ENCODE peak calls at places on chromosome 10, in five cellular contexts. C, A, J, F and Y are unnamed samples.

GRCh38 chr10:42477170-42477569 is 161.2 kb downstream of the ZNF33B start:
- DNase-seq in A (no peak), F (no peak), J (no peak), C (no peak), Y (no peak)

GRCh38 chr10:17563452-17563851 is 53.7 kb downstream of the HACD1 start:
- DNase-seq in C (no peak), J (no peak), F (no peak), A (no peak), Y (no peak)

GRCh38 chr10:114879541-114880158 is 58.1 kb downstream of the FHIP2A start:
- DNase-seq in F (peak), A (no peak), C (peak), J (no peak), Y (no peak)

GRCh38 chr10:82883588-82883987 is 1008.6 kb downstream of the NRG3 start:
- DNase-seq in C (no peak), F (no peak), J (peak), A (no peak), Y (no peak)

GRCh38 chr10:104824378-104825006 is 183.4 kb downstream of the SORCS3 start:
- DNase-seq in F (peak), A (peak), C (peak), J (peak), Y (no peak)

GRCh38 chr10:43093423-43094090 is 16.7 kb downstream of the RET start:
- DNase-seq in J (no peak), A (no peak), F (peak), C (peak), Y (no peak)

GRCh38 chr10:103657061-103657591 is 163.6 kb downstream of the NEURL1 start:
- DNase-seq in A (no peak), F (no peak), J (no peak), C (no peak), Y (no peak)

GRCh38 chr10:97961979-97962378 is 68.4 kb downstream of the CRTAC1 start:
- DNase-seq in F (no peak), A (no peak), C (no peak), J (no peak), Y (no peak)

GRCh38 chr10:112131996-112132395 is 51.6 kb downstream of the GPAM start:
- DNase-seq in A (no peak), J (no peak), F (no peak), C (no peak), Y (no peak)

GRCh38 chr10:112763916-112764520 is 186.0 kb upstream of the TCF7L2 start:
- DNase-seq in F (no peak), A (no peak), J (peak), C (no peak), Y (no peak)

GRCh38 chr10:114304017-114304565 is 65.0 kb downstream of the VWA2 start:
- DNase-seq in J (peak), C (peak), A (peak), F (peak), Y (peak)

GRCh38 chr10:53209941-53210611 is 437.5 kb upstream of the MBL2 start:
- DNase-seq in A (no peak), F (peak), J (peak), C (peak), Y (no peak)

GRCh38 chr10:79385804-79386531 is 38.7 kb downstream of the PPIF start:
- DNase-seq in F (no peak), A (no peak), J (no peak), C (no peak), Y (peak)

GRCh38 chr10:91247360-91248111 is 27.1 kb downstream of the PCGF5 start:
- DNase-seq in F (peak), C (no peak), J (peak), A (no peak), Y (no peak)

GRCh38 chr10:52658112-52658511 is 114.5 kb downstream of the MBL2 start:
- DNase-seq in C (no peak), F (no peak), J (no peak), A (no peak), Y (no peak)

GRCh38 chr10:72736176-72736795 is 44.3 kb downstream of the MCU start:
- DNase-seq in F (peak), C (no peak), J (peak), A (no peak), Y (no peak)

GRCh38 chr10:48794074-48794473 is 109.4 kb downstream of the WDFY4 start:
- DNase-seq in F (no peak), A (no peak), C (no peak), J (no peak), Y (no peak)

GRCh38 chr10:34710391-34710751 is 104.7 kb downstream of the PARD3 start:
- DNase-seq in F (no peak), C (no peak), A (no peak), J (peak), Y (no peak)

GRCh38 chr10:33193867-33194521 is 140.5 kb downstream of the NRP1 start:
- DNase-seq in J (peak), F (peak), C (no peak), A (no peak), Y (peak)

GRCh38 chr10:30589441-30589840 is 40.1 kb downstream of the LYZL2 start:
- DNase-seq in C (no peak), J (no peak), F (no peak), A (no peak), Y (no peak)

GRCh38 chr10:99292159-99292558 is 37.0 kb upstream of the CNNM1 start:
- DNase-seq in J (peak), A (no peak), F (peak), C (no peak), Y (no peak)

GRCh38 chr10:78752251-78752650 is 316.5 kb upstream of the ZMIZ1 start:
- DNase-seq in J (no peak), A (no peak), C (no peak), F (no peak), Y (no peak)

GRCh38 chr10:51911721-51912120 is 212.3 kb upstream of the CSTF2T start:
- DNase-seq in J (no peak), A (no peak), F (no peak), C (no peak), Y (no peak)

GRCh38 chr10:125009580-125010235 is 67.8 kb downstream of the ZRANB1 start:
- DNase-seq in C (no peak), A (no peak), J (no peak), F (no peak), Y (no peak)

GRCh38 chr10:72740526-72740925 is 48.6 kb downstream of the MCU start:
- DNase-seq in A (no peak), C (peak), J (peak), F (peak), Y (peak)

GRCh38 chr10:118754556-118755423 is at the start of gene CACUL1:
- DNase-seq in F (peak), J (peak), A (peak), C (peak), Y (peak)

GRCh38 chr10:48442090-48442808 is 135.8 kb downstream of the MAPK8 start:
- DNase-seq in A (no peak), F (no peak), J (no peak), C (no peak), Y (peak)

GRCh38 chr10:100518761-100519241 is 860 bp downstream of the SEC31B start:
- DNase-seq in F (peak), J (peak), C (peak), A (no peak), Y (peak)
- H3K4me3 ChIP-seq in F (peak), J (peak), C (peak), A (no peak), Y (peak)

DNA sequence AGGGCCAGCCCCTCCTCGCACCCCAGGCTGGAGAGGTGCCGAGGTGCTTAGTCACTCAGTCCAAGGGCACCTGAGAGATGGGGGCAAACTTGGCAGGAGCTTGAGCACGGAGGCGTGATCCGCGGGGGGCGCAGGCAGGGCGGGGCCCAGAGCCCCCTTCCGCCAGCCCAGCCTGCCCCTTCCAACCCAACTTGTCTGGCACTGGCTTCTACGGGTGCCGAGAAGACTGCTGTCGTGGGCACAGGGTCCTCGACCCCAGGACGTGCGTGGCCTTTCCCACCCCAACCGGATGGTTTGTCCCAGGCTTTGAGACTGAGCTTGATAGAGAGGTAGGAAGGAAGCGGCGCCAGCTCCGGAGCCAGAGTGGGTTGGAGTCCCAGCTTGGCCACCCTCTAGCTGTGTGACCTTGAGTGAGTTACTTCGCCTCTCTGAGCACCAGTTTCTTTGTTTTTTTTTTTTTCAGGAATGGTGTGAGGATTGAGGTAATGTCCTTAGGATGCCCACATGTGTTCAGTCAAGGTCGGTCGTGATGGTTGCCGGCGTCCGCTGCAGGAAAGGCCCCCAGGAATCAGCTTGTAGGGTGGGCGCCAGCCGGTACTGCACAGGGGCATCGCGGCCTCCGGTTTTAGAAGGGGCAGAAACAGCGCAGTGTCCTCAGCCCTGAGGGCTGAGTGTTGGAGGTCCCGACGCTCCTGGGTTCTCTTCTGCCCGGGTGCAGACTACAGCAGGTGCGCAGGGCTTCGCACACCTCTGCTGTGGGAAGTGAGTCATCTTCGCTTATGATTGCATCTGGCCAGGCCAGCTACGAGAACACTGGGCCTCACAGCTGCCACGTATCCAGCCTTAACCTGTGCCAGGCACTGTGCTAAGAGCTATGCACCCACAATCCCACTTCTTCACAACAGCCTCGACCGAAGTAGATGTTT is 28.6 kb upstream of the VAX1 start:
- DNase-seq in A (no peak), C (no peak), F (peak), J (no peak), Y (no peak)
- H3K4me3 ChIP-seq in A (no peak), C (no peak), F (no peak), J (no peak), Y (no peak)

GRCh38 chr10:60138026-60138425 is 231.7 kb upstream of the CCDC6 start:
- DNase-seq in A (no peak), C (no peak), F (no peak), J (no peak), Y (no peak)

GRCh38 chr10:60139290-60139689 is 232.9 kb upstream of the CCDC6 start:
- DNase-seq in J (no peak), C (peak), F (no peak), A (no peak), Y (no peak)

GRCh38 chr10:60138842-60139241 is 232.5 kb upstream of the CCDC6 start:
- DNase-seq in F (no peak), A (no peak), C (no peak), J (no peak), Y (no peak)

GRCh38 chr10:60140681-60141632 is 234.6 kb upstream of the CCDC6 start:
- DNase-seq in C (peak), A (no peak), F (peak), J (peak), Y (peak)

GRCh38 chr10:60139798-60140566 is 233.6 kb upstream of the CCDC6 start:
- DNase-seq in F (peak), A (no peak), J (peak), C (peak), Y (no peak)
- H3K4me3 ChIP-seq in F (peak), A (no peak), J (peak), C (peak), Y (peak)

DNA sequence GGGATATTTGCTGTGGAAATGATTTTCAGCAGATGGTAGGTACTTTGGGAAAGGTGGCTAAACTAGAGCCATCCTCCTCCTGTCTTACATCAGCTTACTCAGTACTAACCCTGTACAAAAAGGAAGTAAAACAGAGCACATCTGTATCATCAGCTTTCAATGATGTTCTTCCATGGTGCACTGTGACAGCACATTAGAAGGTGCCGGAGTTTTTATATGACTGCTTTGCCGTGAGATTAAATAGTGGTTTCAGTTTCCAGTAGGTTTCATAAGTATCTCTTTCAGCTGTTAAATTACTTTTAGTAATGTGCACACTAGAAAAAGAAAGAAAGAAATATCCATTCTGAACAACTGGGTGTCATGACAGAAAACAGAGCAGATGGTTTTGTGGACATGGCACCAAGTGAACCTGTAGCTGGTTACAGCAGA is 86.5 kb downstream of the ARID5B start:
- DNase-seq in J (no peak), C (no peak), F (no peak), A (peak), Y (no peak)
- H3K4me3 ChIP-seq in J (no peak), C (no peak), F (no peak), A (peak), Y (no peak)